ENCODE peak calls at places on chromosomes 13 and 19, in nine cellular contexts. F is PC-3, O is mesendoderm, D is A549, W is dorsolateral prefrontal cortex, J is fibroblast of mammary gland, B is ovary, H is GM23248, P is hepatocyte. U is an unnamed sample.

GRCh38 chr19:31070126-31070525 is 279.1 kb downstream of the TSHZ3 start:
- DNase-seq in F (no peak), H (no peak), O (no peak), W (no peak), B (no peak), J (no peak), D (no peak), P (no peak), U (no peak)

GRCh38 chr19:44687898-44688297 is 11.1 kb upstream of the CEACAM16 start:
- DNase-seq in F (no peak), O (no peak), B (no peak), J (no peak), W (no peak), H (no peak), D (no peak), P (no peak), U (no peak)

GRCh38 chr13:44160549-44161278 is 212.9 kb upstream of the SERP2 start:
- DNase-seq in H (no peak), W (peak), F (peak), J (no peak), P (peak), O (no peak), B (no peak), D (no peak), U (no peak)

GRCh38 chr13:39493966-39494365 is 109.0 kb downstream of the LHFPL6 start:
- DNase-seq in O (no peak), P (no peak), J (no peak), W (no peak), F (no peak), B (no peak), H (no peak), D (no peak), U (no peak)

GRCh38 chr13:39253774-39254173 is 215.5 kb downstream of the NHLRC3 start:
- DNase-seq in D (no peak), F (no peak), J (peak), P (no peak), B (no peak), H (peak), O (no peak), W (no peak), U (no peak)

GRCh38 chr19:41994521-41994971 is 516 bp upstream of the ATP1A3 start:
- DNase-seq in D (no peak), F (no peak), O (no peak), W (no peak), B (no peak), H (no peak), P (no peak), J (no peak), U (no peak)

GRCh38 chr19:48196321-48196761 is 25.9 kb downstream of the ZSWIM9 start:
- DNase-seq in P (no peak), F (no peak), J (no peak), H (no peak), D (no peak), O (no peak), B (no peak), W (no peak), U (no peak)

GRCh38 chr13:24668955-24669354 is 11.3 kb upstream of the ATP12A start:
- DNase-seq in B (no peak), O (no peak), P (no peak), F (peak), J (no peak), D (no peak), H (peak), W (no peak), U (no peak)

GRCh38 chr13:55615080-55615479 is 1525.6 kb upstream of the PRR20A start:
- DNase-seq in B (no peak), W (no peak), D (no peak), P (no peak), F (no peak), J (no peak), O (no peak), H (no peak), U (no peak)

GRCh38 chr19:2168619-2169424 is 5.1 kb downstream of the DOT1L start:
- DNase-seq in W (peak), D (peak), J (peak), P (peak), F (peak), H (peak), O (peak), B (peak), U (peak)

GRCh38 chr13:38752726-38753125 is 65.8 kb downstream of the FREM2 start:
- DNase-seq in J (no peak), D (no peak), H (no peak), O (no peak), P (no peak), B (no peak), F (no peak), W (no peak), U (no peak)

GRCh38 chr13:30022796-30023195 is 172.4 kb upstream of the UBL3 start:
- DNase-seq in P (no peak), F (peak), B (no peak), O (no peak), D (no peak), W (no peak), H (no peak), J (no peak), U (no peak)

GRCh38 chr13:36862002-36862706 is 43.1 kb downstream of the RFXAP start:
- DNase-seq in D (no peak), P (no peak), O (peak), B (no peak), H (peak), W (no peak), J (no peak), F (peak), U (no peak)

GRCh38 chr13:65499251-65499650 is 1730.9 kb downstream of the PCDH9 start:
- DNase-seq in F (no peak), P (no peak), H (no peak), W (no peak), B (no peak), D (no peak), O (no peak), J (peak), U (no peak)

GRCh38 chr13:19864018-19864338 is 529 bp upstream of the ZMYM5 start:
- DNase-seq in F (no peak), P (peak), H (peak), O (peak), W (peak), B (peak), J (peak), D (no peak), U (no peak)

GRCh38 chr19:388691-389090 is 20.3 kb downstream of the C2CD4C start:
- DNase-seq in W (no peak), J (no peak), F (no peak), D (no peak), B (no peak), O (no peak), P (no peak), H (no peak), U (no peak)

GRCh38 chr13:45728759-45729158 is 26.6 kb downstream of the CBY2 start:
- DNase-seq in O (peak), F (peak), H (peak), J (no peak), D (peak), P (peak), W (no peak), B (no peak), U (no peak)
- H3K4me3 ChIP-seq in O (no peak), F (no peak), H (no peak), J (no peak), D (no peak), P (no peak), W (no peak), B (no peak), U (no peak)

GRCh38 chr19:16457195-16457953 is 14.4 kb downstream of the EPS15L1 start:
- DNase-seq in P (no peak), F (peak), W (no peak), H (peak), B (peak), O (no peak), J (peak), D (no peak), U (no peak)
- H3K4me3 ChIP-seq in P (no peak), F (no peak), W (no peak), H (peak), B (no peak), O (no peak), J (peak), D (no peak), U (no peak)

DNA sequence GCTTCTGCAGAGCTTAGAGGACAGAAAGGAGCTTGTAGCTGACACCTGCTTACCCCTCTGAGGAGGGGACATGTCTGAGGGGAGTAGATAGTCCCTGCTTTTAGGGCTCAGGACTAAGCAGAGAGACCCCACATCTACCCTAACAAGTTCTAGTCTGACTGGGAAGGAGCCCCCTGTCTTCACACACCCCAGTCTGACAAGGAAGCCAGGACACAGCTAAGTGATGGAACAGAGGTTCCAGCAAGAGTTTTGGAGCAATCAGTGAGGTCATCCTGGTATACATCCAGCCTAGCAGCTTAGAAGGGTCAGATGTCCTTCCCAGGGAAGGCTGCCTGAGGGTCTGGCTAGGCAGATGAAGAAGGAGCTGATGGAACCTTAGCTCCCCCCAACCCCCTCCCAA is 15.0 kb downstream of the PAF1 start:
- DNase-seq in J (no peak), H (no peak), D (no peak), O (no peak), F (no peak), P (no peak), B (no peak), W (no peak), U (no peak)
- H3K4me3 ChIP-seq in J (no peak), H (no peak), D (no peak), O (no peak), F (no peak), P (no peak), B (no peak), W (no peak), U (no peak)

GRCh38 chr13:112141643-112142400 is 74.9 kb downstream of the SOX1 start:
- DNase-seq in P (no peak), W (peak), J (no peak), B (no peak), D (no peak), O (no peak), F (no peak), H (no peak), U (no peak)
- H3K4me3 ChIP-seq in P (no peak), W (no peak), J (no peak), B (no peak), D (no peak), O (no peak), F (no peak), H (no peak), U (no peak)

DNA sequence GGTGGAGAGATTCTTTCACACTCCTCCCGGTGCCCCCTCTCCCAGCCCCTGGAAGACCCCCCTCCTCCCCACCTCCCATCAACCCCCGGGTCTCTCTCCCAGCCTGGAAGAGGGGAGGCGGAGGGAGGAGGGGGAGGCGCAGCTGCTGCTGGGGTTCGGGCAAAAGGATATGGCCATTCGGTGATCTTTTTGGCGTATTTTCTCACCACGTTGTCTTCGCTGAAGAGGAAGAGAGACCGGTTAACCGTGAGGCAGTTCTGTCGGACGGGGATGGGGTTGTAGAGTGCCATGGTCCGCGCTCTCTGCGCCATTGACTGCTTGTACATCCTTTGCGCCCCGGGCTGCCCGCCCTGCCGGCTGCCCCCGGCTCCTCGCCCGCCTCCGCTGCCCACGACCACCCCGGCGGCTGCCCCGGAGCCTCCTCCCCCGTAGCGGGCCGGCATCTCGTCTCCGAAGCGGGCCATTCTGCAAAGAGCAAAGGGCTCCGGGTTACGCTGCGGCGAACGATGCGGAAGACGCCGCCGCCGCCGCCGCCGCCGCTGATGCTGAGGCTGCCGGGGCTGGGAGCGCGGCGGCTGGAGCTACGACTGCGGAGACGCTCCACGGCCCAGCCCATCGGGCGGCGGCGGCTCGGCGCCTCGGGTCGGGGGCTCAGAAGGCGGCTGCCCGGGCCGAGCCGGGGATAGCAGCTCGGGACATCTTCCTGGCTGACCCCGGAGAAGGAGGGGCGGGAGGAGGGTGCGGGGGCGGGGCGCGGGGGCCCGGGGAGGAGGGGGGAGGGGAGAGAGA is at the start of gene CACNA1A:
- DNase-seq in O (peak), H (peak), P (peak), D (no peak), W (no peak), F (no peak), B (no peak), J (no peak), U (no peak)
- H3K4me3 ChIP-seq in O (peak), H (peak), P (peak), D (no peak), W (peak), F (no peak), B (no peak), J (no peak), U (no peak)

GRCh38 chr13:101139076-101139475 is 277.2 kb downstream of the NALCN start:
- DNase-seq in D (no peak), H (peak), J (peak), F (no peak), O (no peak), W (no peak), B (no peak), P (no peak), U (no peak)
- H3K4me3 ChIP-seq in D (no peak), H (no peak), J (no peak), F (no peak), O (no peak), W (no peak), B (no peak), P (no peak), U (no peak)

GRCh38 chr19:58252102-58252685 is 23.5 kb downstream of the ZNF544 start:
- DNase-seq in F (peak), W (no peak), B (no peak), J (peak), D (no peak), O (peak), P (no peak), H (no peak), U (no peak)
- H3K4me3 ChIP-seq in F (no peak), W (no peak), B (no peak), J (no peak), D (no peak), O (peak), P (no peak), H (no peak), U (no peak)

U was measured in LNCaP clone FGC.